ENCODE peak calls at places on chromosomes 2 and 18, in nine cellular contexts. I is stimulated activated CD4-positive, alpha-beta T cell treated with anti-CD3 and anti-CD28 coated beads, Interleukin-15, amount 100 ng/mL, for 1 hour; V is effector memory CD8-positive, alpha-beta T cell; N is activated CD4-positive, alpha-beta T cell treated with anti-CD3 and anti-CD28 coated beads, Interleukin-2, amount 50 U/mL, for 48 hours; F is cardiac fibroblast; Z is activated CD8-positive, alpha-beta memory T cell treated with anti-CD3 and anti-CD28 coated beads, Interleukin-2, amount 50 U/mL, for 4 hours; A is mesendoderm; B is nephron progenitor cell; W is fibroblast of the aortic adventitia. H is an unnamed sample.

GRCh38 chr2:42239289-42239661 is 70.1 kb downstream of the EML4 start:
- DNase-seq in F (no peak), W (no peak), V (no peak), A (no peak), B (no peak), N (no peak), I (no peak), Z (no peak), H (no peak)

GRCh38 chr2:219739061-219739460 is 111.6 kb downstream of the SLC4A3 start:
- DNase-seq in Z (no peak), V (no peak), W (peak; percentile 38), A (no peak), N (no peak), F (no peak), B (no peak), I (no peak), H (peak; percentile 67)

GRCh38 chr2:23486676-23487075 is 101.7 kb downstream of the KLHL29 start:
- DNase-seq in B (no peak), F (peak; percentile 60), W (peak; percentile 27), Z (no peak), V (no peak), N (no peak), I (no peak), A (no peak), H (no peak)

GRCh38 chr18:678482-679182 is 21.2 kb downstream of the TYMS start:
- DNase-seq in V (no peak), W (no peak), F (no peak), N (no peak), B (no peak), Z (no peak), I (no peak), A (no peak), H (no peak)

GRCh38 chr2:151774506-151774905 is 40.2 kb upstream of the NEB start:
- DNase-seq in B (no peak), V (no peak), F (peak; percentile 71), Z (no peak), A (no peak), W (peak; percentile 74), I (no peak), N (no peak), H (peak; percentile 24)

GRCh38 chr2:173399229-173399628 is 44.6 kb downstream of the CDCA7 start:
- DNase-seq in N (no peak), Z (no peak), W (no peak), B (no peak), I (no peak), V (no peak), A (no peak), F (no peak), H (no peak)

GRCh38 chr2:24892928-24893327 is 27.1 kb downstream of the ADCY3 start:
- DNase-seq in W (peak; percentile 55), B (no peak), I (no peak), Z (no peak), A (no peak), F (peak; percentile 78), V (no peak), N (no peak), H (no peak)

GRCh38 chr18:3998698-3999333 is 456.3 kb downstream of the DLGAP1 start:
- DNase-seq in V (no peak), I (no peak), W (peak; percentile 83), N (no peak), F (peak; percentile 83), B (peak; percentile 13), A (peak; percentile 48), Z (no peak), H (no peak)

GRCh38 chr2:228016402-228016801 is 145.0 kb downstream of the DAW1 start:
- DNase-seq in V (no peak), F (no peak), A (no peak), I (no peak), N (no peak), Z (no peak), W (no peak), B (no peak), H (no peak)

GRCh38 chr2:134127496-134127895 is 126.4 kb upstream of the MGAT5 start:
- DNase-seq in I (peak; percentile 26), B (no peak), W (no peak), N (peak; percentile 78), A (no peak), F (no peak), V (no peak), Z (peak; percentile 65), H (no peak)

GRCh38 chr2:177334940-177335543 is 57.5 kb upstream of the AGPS start:
- DNase-seq in W (peak; percentile 69), B (peak; percentile 32), Z (no peak), F (peak; percentile 66), V (peak; percentile 11), N (no peak), I (no peak), A (peak; percentile 72), H (no peak)

GRCh38 chr2:188601391-188601790 is 309.7 kb downstream of the GULP1 start:
- DNase-seq in W (peak; percentile 16), B (no peak), F (no peak), A (no peak), I (no peak), N (no peak), V (no peak), Z (no peak), H (no peak)

H was measured in AG09319.